ENCODE peak calls at places on chromosomes 5 and 9, in six cellular contexts. One of them, this sample, is unnamed.

GRCh38 chr9:107989099-107989498 is 499.5 kb upstream of the KLF4 start:
- DNase-seq in H9: no peak
- DNase-seq in IMR-90: no peak
- DNase-seq in mesenchymal stem cell: no peak
- DNase-seq in H1: no peak
- DNase-seq in trophoblast cell: no peak
- DNase-seq in this sample: no peak

GRCh38 chr9:112252194-112252593 is 77.1 kb upstream of the SUSD1 start:
- DNase-seq in H9: no peak
- DNase-seq in IMR-90: no peak
- DNase-seq in mesenchymal stem cell: no peak
- DNase-seq in H1: no peak
- DNase-seq in trophoblast cell: no peak
- DNase-seq in this sample: no peak

GRCh38 chr9:22169732-22170131 is 160.6 kb upstream of the CDKN2B start:
- DNase-seq in H9: no peak
- DNase-seq in IMR-90: no peak
- DNase-seq in mesenchymal stem cell: no peak
- DNase-seq in H1: no peak
- DNase-seq in trophoblast cell: no peak
- DNase-seq in this sample: no peak

GRCh38 chr5:109830955-109831502 is 141.3 kb downstream of the MAN2A1 start:
- DNase-seq in H9: no peak
- DNase-seq in IMR-90: peak
- DNase-seq in mesenchymal stem cell: peak
- DNase-seq in H1: no peak
- DNase-seq in trophoblast cell: no peak
- DNase-seq in this sample: no peak

GRCh38 chr5:80282054-80282453 is 26.2 kb upstream of the SERINC5 start:
- DNase-seq in H9: no peak
- DNase-seq in IMR-90: no peak
- DNase-seq in mesenchymal stem cell: no peak
- DNase-seq in H1: no peak
- DNase-seq in trophoblast cell: no peak
- DNase-seq in this sample: no peak

GRCh38 chr5:58765058-58765457 is 182.2 kb downstream of the RAB3C start:
- DNase-seq in H9: no peak
- DNase-seq in IMR-90: no peak
- DNase-seq in mesenchymal stem cell: no peak
- DNase-seq in H1: no peak
- DNase-seq in trophoblast cell: no peak
- DNase-seq in this sample: no peak

GRCh38 chr5:160961030-160961429 is 109.0 kb upstream of the ATP10B start:
- DNase-seq in H9: no peak
- DNase-seq in IMR-90: no peak
- DNase-seq in mesenchymal stem cell: no peak
- DNase-seq in H1: no peak
- DNase-seq in trophoblast cell: no peak
- DNase-seq in this sample: no peak

GRCh38 chr9:137031904-137032639 is at the start of gene FUT7:
- DNase-seq in H9: no peak
- DNase-seq in IMR-90: no peak
- DNase-seq in mesenchymal stem cell: no peak
- DNase-seq in H1: no peak
- DNase-seq in trophoblast cell: no peak
- DNase-seq in this sample: no peak

GRCh38 chr9:94783928-94784327 is 57.4 kb downstream of the AOPEP start:
- DNase-seq in H9: no peak
- DNase-seq in IMR-90: no peak
- DNase-seq in mesenchymal stem cell: no peak
- DNase-seq in H1: no peak
- DNase-seq in trophoblast cell: no peak
- DNase-seq in this sample: no peak

GRCh38 chr9:20694248-20694647 is 10.2 kb downstream of the FOCAD start:
- DNase-seq in H9: no peak
- DNase-seq in IMR-90: no peak
- DNase-seq in mesenchymal stem cell: no peak
- DNase-seq in H1: no peak
- DNase-seq in trophoblast cell: no peak
- DNase-seq in this sample: no peak

GRCh38 chr5:98779264-98779877 is 5.9 kb downstream of the RGMB start:
- DNase-seq in H9: no peak
- DNase-seq in IMR-90: no peak
- DNase-seq in mesenchymal stem cell: no peak
- DNase-seq in H1: no peak
- DNase-seq in trophoblast cell: no peak
- DNase-seq in this sample: no peak

GRCh38 chr5:1490360-1490759 is 33.4 kb downstream of the LPCAT1 start:
- DNase-seq in H9: no peak
- DNase-seq in IMR-90: no peak
- DNase-seq in mesenchymal stem cell: no peak
- DNase-seq in H1: no peak
- DNase-seq in trophoblast cell: no peak
- DNase-seq in this sample: no peak

GRCh38 chr9:136762221-136762691 is 2.1 kb downstream of the LCN15 start:
- DNase-seq in H9: peak
- DNase-seq in IMR-90: no peak
- DNase-seq in mesenchymal stem cell: no peak
- DNase-seq in H1: no peak
- DNase-seq in trophoblast cell: no peak
- DNase-seq in this sample: no peak

GRCh38 chr9:137317979-137318511 is 16.0 kb upstream of the NRARP start:
- DNase-seq in H9: no peak
- DNase-seq in IMR-90: no peak
- DNase-seq in mesenchymal stem cell: no peak
- DNase-seq in H1: no peak
- DNase-seq in trophoblast cell: no peak
- DNase-seq in this sample: no peak

GRCh38 chr5:88236866-88237642 is 31.6 kb downstream of the TMEM161B start:
- DNase-seq in H9: no peak
- DNase-seq in IMR-90: peak
- DNase-seq in mesenchymal stem cell: no peak
- DNase-seq in H1: no peak
- DNase-seq in trophoblast cell: no peak
- DNase-seq in this sample: no peak

GRCh38 chr5:152331718-152332117 is 73.4 kb downstream of the NMUR2 start:
- DNase-seq in H9: no peak
- DNase-seq in IMR-90: no peak
- DNase-seq in mesenchymal stem cell: no peak
- DNase-seq in H1: no peak
- DNase-seq in trophoblast cell: no peak
- DNase-seq in this sample: no peak

GRCh38 chr5:120007619-120008018 is 378.3 kb downstream of the FAM170A start:
- DNase-seq in H9: no peak
- DNase-seq in IMR-90: no peak
- DNase-seq in mesenchymal stem cell: no peak
- DNase-seq in H1: no peak
- DNase-seq in trophoblast cell: no peak
- DNase-seq in this sample: no peak

GRCh38 chr5:110854200-110854599 is 115.4 kb downstream of the SLC25A46 start:
- DNase-seq in H9: no peak
- DNase-seq in IMR-90: peak
- DNase-seq in mesenchymal stem cell: peak
- DNase-seq in H1: no peak
- DNase-seq in trophoblast cell: no peak
- DNase-seq in this sample: no peak

GRCh38 chr9:68975644-68976043 is 38.3 kb downstream of the PRKACG start:
- DNase-seq in H9: no peak
- DNase-seq in IMR-90: no peak
- DNase-seq in mesenchymal stem cell: no peak
- DNase-seq in H1: no peak
- DNase-seq in trophoblast cell: peak
- DNase-seq in this sample: no peak

GRCh38 chr9:115845648-115846312 is 307.8 kb upstream of the PAPPA start:
- DNase-seq in H9: peak
- DNase-seq in IMR-90: peak
- DNase-seq in mesenchymal stem cell: peak
- DNase-seq in H1: no peak
- DNase-seq in trophoblast cell: peak
- DNase-seq in this sample: no peak

GRCh38 chr9:38359297-38359653 is 33.2 kb upstream of the ALDH1B1 start:
- DNase-seq in H9: no peak
- DNase-seq in IMR-90: no peak
- DNase-seq in mesenchymal stem cell: no peak
- DNase-seq in H1: no peak
- DNase-seq in trophoblast cell: no peak
- DNase-seq in this sample: no peak

GRCh38 chr9:119157196-119157595 is 212.0 kb downstream of the BRINP1 start:
- DNase-seq in H9: no peak
- DNase-seq in IMR-90: no peak
- DNase-seq in mesenchymal stem cell: no peak
- DNase-seq in H1: no peak
- DNase-seq in trophoblast cell: no peak
- DNase-seq in this sample: no peak

GRCh38 chr5:162817381-162817780 is 620.0 kb upstream of the CCNG1 start:
- DNase-seq in H9: no peak
- DNase-seq in IMR-90: no peak
- DNase-seq in mesenchymal stem cell: no peak
- DNase-seq in H1: no peak
- DNase-seq in trophoblast cell: no peak
- DNase-seq in this sample: no peak

GRCh38 chr5:2708751-2709150 is 42.7 kb downstream of the IRX2 start:
- DNase-seq in H9: no peak
- DNase-seq in IMR-90: no peak
- DNase-seq in mesenchymal stem cell: no peak
- DNase-seq in H1: no peak
- DNase-seq in trophoblast cell: no peak
- DNase-seq in this sample: no peak

GRCh38 chr9:124307379-124308030 is 49.8 kb downstream of the NEK6 start:
- DNase-seq in H9: no peak
- DNase-seq in IMR-90: no peak
- DNase-seq in mesenchymal stem cell: no peak
- DNase-seq in H1: no peak
- DNase-seq in trophoblast cell: no peak
- DNase-seq in this sample: no peak

GRCh38 chr9:137026828-137027227 is 1.2 kb downstream of the ABCA2 start:
- DNase-seq in H9: no peak
- DNase-seq in IMR-90: no peak
- DNase-seq in mesenchymal stem cell: no peak
- DNase-seq in H1: no peak
- DNase-seq in trophoblast cell: no peak
- DNase-seq in this sample: no peak

GRCh38 chr9:97801180-97801579 is 51.8 kb upstream of the FOXE1 start:
- DNase-seq in H9: no peak
- DNase-seq in IMR-90: no peak
- DNase-seq in mesenchymal stem cell: no peak
- DNase-seq in H1: no peak
- DNase-seq in trophoblast cell: no peak
- DNase-seq in this sample: no peak

GRCh38 chr9:97803167-97804058 is 49.6 kb upstream of the FOXE1 start:
- DNase-seq in H9: peak
- DNase-seq in IMR-90: peak
- DNase-seq in mesenchymal stem cell: peak
- DNase-seq in H1: no peak
- DNase-seq in trophoblast cell: peak
- DNase-seq in this sample: peak

GRCh38 chr9:97802276-97802675 is 50.8 kb upstream of the FOXE1 start:
- DNase-seq in H9: no peak
- DNase-seq in IMR-90: peak
- DNase-seq in mesenchymal stem cell: peak
- DNase-seq in H1: no peak
- DNase-seq in trophoblast cell: peak
- DNase-seq in this sample: no peak

GRCh38 chr9:97806721-97807120 is 46.3 kb upstream of the FOXE1 start:
- DNase-seq in H9: no peak
- DNase-seq in IMR-90: no peak
- DNase-seq in mesenchymal stem cell: no peak
- DNase-seq in H1: no peak
- DNase-seq in trophoblast cell: no peak
- DNase-seq in this sample: no peak

GRCh38 chr9:97804059-97804365 is 49.0 kb upstream of the FOXE1 start:
- DNase-seq in H9: no peak
- DNase-seq in IMR-90: no peak
- DNase-seq in mesenchymal stem cell: no peak
- DNase-seq in H1: no peak
- DNase-seq in trophoblast cell: no peak
- DNase-seq in this sample: no peak
- H2AFZ ChIP-seq in H9: no peak
- H2AFZ ChIP-seq in IMR-90: peak
- H2AFZ ChIP-seq in mesenchymal stem cell: no peak
- H2AFZ ChIP-seq in H1: peak
- H2AFZ ChIP-seq in trophoblast cell: peak
- H2AFZ ChIP-seq in this sample: peak

GRCh38 chr9:35606138-35606504 is 1.1 kb downstream of the TESK1 start:
- DNase-seq in H9: no peak
- DNase-seq in IMR-90: no peak
- DNase-seq in mesenchymal stem cell: peak
- DNase-seq in H1: no peak
- DNase-seq in trophoblast cell: no peak
- DNase-seq in this sample: no peak
- H4K91ac ChIP-seq in H9: no peak
- H4K91ac ChIP-seq in IMR-90: no peak
- H4K91ac ChIP-seq in mesenchymal stem cell: no peak
- H4K91ac ChIP-seq in H1: no peak
- H4K91ac ChIP-seq in trophoblast cell: no peak
- H4K91ac ChIP-seq in this sample: no peak

DNA sequence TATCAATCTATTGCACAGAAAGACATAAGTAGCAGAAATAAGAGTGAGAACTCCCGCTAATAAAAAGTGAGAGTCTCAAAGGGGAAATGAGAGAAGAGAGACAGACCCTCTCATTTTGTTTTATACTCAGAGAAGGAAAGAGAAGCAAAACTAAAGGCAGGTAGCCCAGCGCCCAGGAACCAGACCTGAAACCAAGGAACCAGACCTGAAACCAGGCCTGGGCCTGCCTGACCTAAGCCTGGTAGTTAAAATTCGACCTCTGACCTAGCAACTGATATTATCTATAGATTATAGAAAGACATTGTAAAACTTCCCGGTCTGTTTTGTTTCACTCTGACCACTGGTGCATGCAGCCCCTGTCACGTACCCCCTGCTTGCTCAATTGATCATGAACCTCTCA is 134.5 kb upstream of the SEMA6A start:
- DNase-seq in H9: no peak
- DNase-seq in IMR-90: no peak
- DNase-seq in mesenchymal stem cell: no peak
- DNase-seq in H1: no peak
- DNase-seq in trophoblast cell: no peak
- DNase-seq in this sample: no peak
- H3K18ac ChIP-seq in H9: no peak
- H3K18ac ChIP-seq in IMR-90: no peak
- H3K18ac ChIP-seq in mesenchymal stem cell: no peak
- H3K18ac ChIP-seq in H1: no peak
- H3K18ac ChIP-seq in trophoblast cell: no peak
- H3K18ac ChIP-seq in this sample: no peak

GRCh38 chr5:118953652-118954005 is 34.7 kb downstream of the DTWD2 start:
- DNase-seq in H9: no peak
- DNase-seq in IMR-90: no peak
- DNase-seq in mesenchymal stem cell: no peak
- DNase-seq in H1: no peak
- DNase-seq in trophoblast cell: no peak
- DNase-seq in this sample: no peak

GRCh38 chr5:118952992-118953651 is 35.2 kb downstream of the DTWD2 start:
- DNase-seq in H9: peak
- DNase-seq in IMR-90: peak
- DNase-seq in mesenchymal stem cell: no peak
- DNase-seq in H1: peak
- DNase-seq in trophoblast cell: no peak
- DNase-seq in this sample: no peak

GRCh38 chr5:118960557-118960956 is 27.8 kb downstream of the DTWD2 start:
- DNase-seq in H9: no peak
- DNase-seq in IMR-90: no peak
- DNase-seq in mesenchymal stem cell: no peak
- DNase-seq in H1: no peak
- DNase-seq in trophoblast cell: no peak
- DNase-seq in this sample: no peak

GRCh38 chr5:118956727-118957126 is 31.6 kb downstream of the DTWD2 start:
- DNase-seq in H9: no peak
- DNase-seq in IMR-90: peak
- DNase-seq in mesenchymal stem cell: peak
- DNase-seq in H1: no peak
- DNase-seq in trophoblast cell: peak
- DNase-seq in this sample: no peak
- H2AFZ ChIP-seq in H9: no peak
- H2AFZ ChIP-seq in IMR-90: no peak
- H2AFZ ChIP-seq in mesenchymal stem cell: no peak
- H2AFZ ChIP-seq in H1: no peak
- H2AFZ ChIP-seq in trophoblast cell: no peak
- H2AFZ ChIP-seq in this sample: no peak

This sample was measured in neuronal stem cell.